ENCODE peak calls at places on chromosomes 5 and 9, in ten cellular contexts. C is CD4-positive, alpha-beta memory T cell; J is stimulated activated CD8-positive, alpha-beta memory T cell treated with anti-CD3 and anti-CD28 coated beads, Interleukin-7, amount 100 ng/mL, for 24 hours; N is left lobe of liver; I is NCI-H2029 treated with DMSO at 0.1 percent for 48 hours; K is NCI-H1092; Q is T-helper 9 cell; Y is ACHN; V is ecto neural progenitor cell; S is NCI-H345. U is an unnamed sample.

GRCh38 chr5:76808142-76808691 is 10.6 kb upstream of the F2RL1 start:
- DNase-seq in C (no peak), J (no peak), N (no peak), I (no peak), K (no peak), Q (no peak), Y (no peak), V (peak; percentile 78), S (peak; percentile 9), U (no peak)

GRCh38 chr5:44048268-44048984 is 340.8 kb downstream of the FGF10 start:
- DNase-seq in C (no peak), J (no peak), N (no peak), I (no peak), K (no peak), Q (no peak), Y (no peak), V (no peak), S (no peak), U (no peak)

GRCh38 chr5:168843277-168843997 is 264.3 kb upstream of the PANK3 start:
- DNase-seq in C (no peak), J (no peak), N (no peak), I (no peak), K (no peak), Q (no peak), Y (no peak), V (no peak), S (no peak), U (no peak)

GRCh38 chr9:21746550-21746949 is 55.9 kb upstream of the MTAP start:
- DNase-seq in C (no peak), J (no peak), N (no peak), I (no peak), K (no peak), Q (no peak), Y (no peak), V (no peak), S (no peak), U (no peak)

GRCh38 chr5:10686890-10687289 is 74.1 kb downstream of the DAP start:
- DNase-seq in C (no peak), J (no peak), N (no peak), I (no peak), K (no peak), Q (no peak), Y (no peak), V (no peak), S (no peak), U (no peak)

GRCh38 chr9:91164724-91165520 is 196.8 kb downstream of the AUH start:
- DNase-seq in C (peak; percentile 34), J (peak; percentile 56), N (peak; percentile 49), I (no peak), K (no peak), Q (peak; percentile 28), Y (peak; percentile 84), V (no peak), S (no peak), U (no peak)

GRCh38 chr5:94288937-94289336 is 329.5 kb downstream of the KIAA0825 start:
- DNase-seq in C (no peak), J (no peak), N (no peak), I (no peak), K (no peak), Q (no peak), Y (no peak), V (no peak), S (no peak), U (no peak)

GRCh38 chr5:179410291-179411160 is 65.3 kb upstream of the ADAMTS2 start:
- DNase-seq in C (no peak), J (no peak), N (peak; percentile 43), I (no peak), K (no peak), Q (no peak), Y (no peak), V (no peak), S (no peak), U (no peak)

GRCh38 chr5:96337048-96337781 is 95.8 kb downstream of the PCSK1 start:
- DNase-seq in C (no peak), J (no peak), N (no peak), I (no peak), K (no peak), Q (no peak), Y (no peak), V (no peak), S (no peak), U (no peak)

GRCh38 chr5:54985301-54986268 is at the start of gene ESM1:
- DNase-seq in C (no peak), J (no peak), N (no peak), I (no peak), K (no peak), Q (no peak), Y (no peak), V (no peak), S (no peak), U (no peak)

GRCh38 chr9:98576354-98576753 is 132.4 kb downstream of the GABBR2 start:
- DNase-seq in C (no peak), J (no peak), N (no peak), I (no peak), K (no peak), Q (no peak), Y (no peak), V (no peak), S (no peak), U (no peak)

GRCh38 chr9:366620-367019 is 152.0 kb downstream of the DOCK8 start:
- DNase-seq in C (no peak), J (no peak), N (no peak), I (no peak), K (no peak), Q (no peak), Y (no peak), V (no peak), S (no peak), U (no peak)

GRCh38 chr5:153744751-153745150 is 254.3 kb downstream of the GRIA1 start:
- DNase-seq in C (no peak), J (no peak), N (no peak), I (no peak), K (no peak), Q (no peak), Y (no peak), V (no peak), S (no peak), U (no peak)

GRCh38 chr5:54900906-54901725 is 84.3 kb downstream of the ESM1 start:
- DNase-seq in C (no peak), J (no peak), N (no peak), I (no peak), K (no peak), Q (no peak), Y (peak; percentile 74), V (no peak), S (no peak), U (no peak)

GRCh38 chr5:153222956-153223355 is 267.5 kb upstream of the GRIA1 start:
- DNase-seq in C (no peak), J (no peak), N (no peak), I (no peak), K (no peak), Q (no peak), Y (no peak), V (no peak), S (no peak), U (no peak)

GRCh38 chr9:99825158-99826046 is 3.7 kb downstream of the NR4A3 start:
- DNase-seq in C (peak; percentile 12), J (no peak), N (no peak), I (no peak), K (no peak), Q (no peak), Y (no peak), V (peak; percentile 64), S (no peak), U (no peak)

GRCh38 chr5:58094031-58094430 is 365.9 kb downstream of the PLK2 start:
- DNase-seq in C (no peak), J (no peak), N (no peak), I (no peak), K (no peak), Q (no peak), Y (no peak), V (no peak), S (no peak), U (no peak)

GRCh38 chr9:134475051-134475790 is 149.0 kb downstream of the RXRA start:
- DNase-seq in C (no peak), J (no peak), N (peak; percentile 55), I (no peak), K (no peak), Q (no peak), Y (no peak), V (peak; percentile 50), S (no peak), U (no peak)

U was measured in NCI-H1417 treated with DMSO at 0.1 percent for 48 hours.